ENCODE peak calls at places on chromosomes 13 and 19, in seven cellular contexts. M is head of caudate nucleus; K is stimulated activated CD4-positive, alpha-beta T cell treated with anti-CD3 and anti-CD28 coated beads, Interleukin-2, amount 100 ng/mL, for 24 hours; C is activated T-helper 1 cell treated with anti-CD3 and anti-CD28 coated beads, Interleukin-2, amount 50 U/mL, for 16 hours; P is DMS53; V is fibroblast of mammary gland; I is astrocyte of the hippocampus. T is an unnamed sample.

GRCh38 chr13:44498969-44499368 is 77.2 kb downstream of the TSC22D1 start:
- DNase-seq in M (no peak), K (no peak), C (no peak), P (no peak), V (no peak), I (peak; percentile 46), T (no peak)

GRCh38 chr13:76463314-76463713 is 422.9 kb downstream of the KCTD12 start:
- DNase-seq in M (no peak), K (no peak), C (no peak), P (no peak), V (no peak), I (no peak), T (no peak)

GRCh38 chr19:29761575-29762225 is 46.6 kb upstream of the C19orf12 start:
- DNase-seq in M (no peak), K (no peak), C (no peak), P (no peak), V (no peak), I (no peak), T (no peak)

GRCh38 chr19:45498411-45499195 is at the start of gene PPM1N:
- DNase-seq in M (no peak), K (peak; percentile 71), C (no peak), P (peak; percentile 58), V (no peak), I (peak; percentile 56), T (no peak)

GRCh38 chr19:14472202-14472961 is 2.8 kb downstream of the PTGER1 start:
- DNase-seq in M (peak; percentile 46), K (peak; percentile 92), C (peak; percentile 77), P (peak; percentile 80), V (peak; percentile 58), I (peak; percentile 78), T (peak; percentile 55)

GRCh38 chr19:46903458-46903857 is 42.7 kb downstream of the ARHGAP35 start:
- DNase-seq in M (no peak), K (no peak), C (no peak), P (no peak), V (no peak), I (no peak), T (no peak)

GRCh38 chr19:51097166-51097736 is 11.0 kb downstream of the CTU1 start:
- DNase-seq in M (peak; percentile 35), K (peak; percentile 83), C (peak; percentile 52), P (peak; percentile 83), V (peak; percentile 77), I (peak; percentile 65), T (peak; percentile 89)

GRCh38 chr19:21603431-21604153 is 98.2 kb downstream of the ZNF429 start:
- DNase-seq in M (no peak), K (no peak), C (no peak), P (no peak), V (no peak), I (peak; percentile 4), T (no peak)

GRCh38 chr19:18435185-18435841 is 2.6 kb downstream of the ISYNA1 start:
- DNase-seq in M (no peak), K (no peak), C (no peak), P (no peak), V (no peak), I (no peak), T (no peak)

GRCh38 chr19:50190439-50190891 is 13.0 kb upstream of the MYH14 start:
- DNase-seq in M (no peak), K (no peak), C (no peak), P (no peak), V (no peak), I (no peak), T (peak; percentile 99)

GRCh38 chr19:18294467-18294864 is 13.0 kb upstream of the JUND start:
- DNase-seq in M (peak; percentile 76), K (peak; percentile 95), C (peak; percentile 82), P (peak; percentile 89), V (no peak), I (peak; percentile 54), T (peak; percentile 34)

GRCh38 chr19:49779731-49780578 is 13.2 kb downstream of the AP2A1 start:
- DNase-seq in M (no peak), K (no peak), C (no peak), P (no peak), V (no peak), I (no peak), T (no peak)

GRCh38 chr19:55488986-55489710 is 912 bp downstream of the SSC5D start:
- DNase-seq in M (no peak), K (no peak), C (no peak), P (no peak), V (peak; percentile 30), I (peak; percentile 49), T (no peak)

GRCh38 chr19:45710731-45711130 is 18.3 kb downstream of the QPCTL start:
- DNase-seq in M (no peak), K (no peak), C (no peak), P (no peak), V (no peak), I (no peak), T (no peak)

GRCh38 chr19:56840452-56841193 is at the start of the genes PEG3 and ZIM2:
- DNase-seq in M (peak; percentile 88), K (no peak), C (no peak), P (no peak), V (peak; percentile 0), I (peak; percentile 32), T (no peak)

GRCh38 chr13:113647351-113648217 is 10.4 kb downstream of the ATP4B start:
- DNase-seq in M (peak; percentile 86), K (no peak), C (no peak), P (peak; percentile 89), V (peak; percentile 18), I (peak; percentile 88), T (peak; percentile 96)

T was measured in HT-29.